ENCODE peak calls at places on chromosomes 16 and 17, in seven cellular contexts. One of them, this sample, is unnamed.
A peak's percentile ranks its signal among the peaks of the same experiment; 100 is the strongest.

GRCh38 chr17:54085934-54086333 is 263.2 kb downstream of the KIF2B start:
- DNase-seq in heart left ventricle: no peak
- DNase-seq in MM.1S: no peak
- DNase-seq in sigmoid colon: no peak
- DNase-seq in endothelial cell of umbilical vein: no peak
- DNase-seq in hepatocyte: peak; percentile 71
- DNase-seq in CD8-positive, alpha-beta T cell: no peak
- DNase-seq in this sample: peak; percentile 33

GRCh38 chr17:36504156-36504545 is 17.7 kb downstream of the ZNHIT3 start:
- DNase-seq in hepatocyte: no peak
- DNase-seq in CD8-positive, alpha-beta T cell: no peak
- DNase-seq in endothelial cell of umbilical vein: no peak
- DNase-seq in MM.1S: no peak
- DNase-seq in heart left ventricle: no peak
- DNase-seq in sigmoid colon: no peak
- DNase-seq in this sample: no peak

GRCh38 chr17:58232707-58233156 is 5.7 kb upstream of the LPO start:
- DNase-seq in sigmoid colon: no peak
- DNase-seq in CD8-positive, alpha-beta T cell: no peak
- DNase-seq in heart left ventricle: no peak
- DNase-seq in endothelial cell of umbilical vein: no peak
- DNase-seq in MM.1S: peak; percentile 65
- DNase-seq in hepatocyte: no peak
- DNase-seq in this sample: no peak

GRCh38 chr16:48558269-48558915 is 51.6 kb downstream of the N4BP1 start:
- DNase-seq in heart left ventricle: no peak
- DNase-seq in hepatocyte: no peak
- DNase-seq in endothelial cell of umbilical vein: peak; percentile 25
- DNase-seq in CD8-positive, alpha-beta T cell: no peak
- DNase-seq in MM.1S: no peak
- DNase-seq in sigmoid colon: no peak
- DNase-seq in this sample: no peak

GRCh38 chr16:1678500-1679098 is 520 bp downstream of the JPT2 start:
- DNase-seq in heart left ventricle: peak; percentile 51
- DNase-seq in MM.1S: no peak
- DNase-seq in sigmoid colon: no peak
- DNase-seq in endothelial cell of umbilical vein: peak; percentile 36
- DNase-seq in CD8-positive, alpha-beta T cell: no peak
- DNase-seq in hepatocyte: peak; percentile 75
- DNase-seq in this sample: peak; percentile 27

GRCh38 chr17:38476549-38476948 is 48.3 kb downstream of the ARHGAP23 start:
- DNase-seq in sigmoid colon: no peak
- DNase-seq in heart left ventricle: no peak
- DNase-seq in MM.1S: no peak
- DNase-seq in CD8-positive, alpha-beta T cell: no peak
- DNase-seq in endothelial cell of umbilical vein: no peak
- DNase-seq in hepatocyte: no peak
- DNase-seq in this sample: no peak

GRCh38 chr17:4206945-4207344 is 56.8 kb downstream of the ANKFY1 start:
- DNase-seq in hepatocyte: no peak
- DNase-seq in MM.1S: peak; percentile 51
- DNase-seq in CD8-positive, alpha-beta T cell: no peak
- DNase-seq in sigmoid colon: no peak
- DNase-seq in endothelial cell of umbilical vein: no peak
- DNase-seq in heart left ventricle: no peak
- DNase-seq in this sample: no peak

GRCh38 chr17:3808701-3809100 is 7.7 kb upstream of the ITGAE start:
- DNase-seq in heart left ventricle: no peak
- DNase-seq in endothelial cell of umbilical vein: no peak
- DNase-seq in sigmoid colon: no peak
- DNase-seq in hepatocyte: no peak
- DNase-seq in MM.1S: no peak
- DNase-seq in CD8-positive, alpha-beta T cell: no peak
- DNase-seq in this sample: no peak

GRCh38 chr16:609316-609715 is 19.4 kb downstream of the RAB40C start:
- DNase-seq in sigmoid colon: no peak
- DNase-seq in endothelial cell of umbilical vein: no peak
- DNase-seq in heart left ventricle: no peak
- DNase-seq in hepatocyte: no peak
- DNase-seq in CD8-positive, alpha-beta T cell: no peak
- DNase-seq in MM.1S: no peak
- DNase-seq in this sample: no peak

GRCh38 chr17:81189016-81189415 is 23.0 kb upstream of the AATK start:
- DNase-seq in heart left ventricle: no peak
- DNase-seq in sigmoid colon: no peak
- DNase-seq in endothelial cell of umbilical vein: no peak
- DNase-seq in CD8-positive, alpha-beta T cell: no peak
- DNase-seq in hepatocyte: no peak
- DNase-seq in MM.1S: no peak
- DNase-seq in this sample: no peak

GRCh38 chr16:2682209-2683021 is at the start of gene KCTD5:
- DNase-seq in hepatocyte: peak; percentile 98
- DNase-seq in sigmoid colon: peak; percentile 98
- DNase-seq in CD8-positive, alpha-beta T cell: peak; percentile 91
- DNase-seq in heart left ventricle: peak; percentile 97
- DNase-seq in MM.1S: peak; percentile 96
- DNase-seq in endothelial cell of umbilical vein: peak; percentile 94
- DNase-seq in this sample: peak; percentile 94

GRCh38 chr17:64457156-64457555 is 8.2 kb downstream of the MILR1 start:
- DNase-seq in endothelial cell of umbilical vein: no peak
- DNase-seq in sigmoid colon: no peak
- DNase-seq in CD8-positive, alpha-beta T cell: no peak
- DNase-seq in hepatocyte: no peak
- DNase-seq in MM.1S: no peak
- DNase-seq in heart left ventricle: no peak
- DNase-seq in this sample: no peak

GRCh38 chr17:80992948-80993624 is 1.4 kb downstream of the CHMP6 start:
- DNase-seq in endothelial cell of umbilical vein: no peak
- DNase-seq in heart left ventricle: peak; percentile 24
- DNase-seq in CD8-positive, alpha-beta T cell: no peak
- DNase-seq in hepatocyte: peak; percentile 4
- DNase-seq in sigmoid colon: no peak
- DNase-seq in MM.1S: no peak
- DNase-seq in this sample: no peak

GRCh38 chr17:39679521-39680192 is 8.2 kb downstream of the PGAP3 start:
- DNase-seq in hepatocyte: no peak
- DNase-seq in sigmoid colon: no peak
- DNase-seq in CD8-positive, alpha-beta T cell: no peak
- DNase-seq in heart left ventricle: peak; percentile 76
- DNase-seq in MM.1S: no peak
- DNase-seq in endothelial cell of umbilical vein: no peak
- DNase-seq in this sample: no peak

GRCh38 chr17:45162022-45162687 is 480 bp downstream of the HEXIM2 start:
- DNase-seq in endothelial cell of umbilical vein: no peak
- DNase-seq in sigmoid colon: peak; percentile 73
- DNase-seq in MM.1S: no peak
- DNase-seq in hepatocyte: no peak
- DNase-seq in heart left ventricle: no peak
- DNase-seq in CD8-positive, alpha-beta T cell: no peak
- DNase-seq in this sample: no peak

GRCh38 chr17:45161288-45162021 is at the start of gene HEXIM2:
- DNase-seq in MM.1S: peak; percentile 100
- DNase-seq in endothelial cell of umbilical vein: peak; percentile 100
- DNase-seq in heart left ventricle: peak; percentile 99
- DNase-seq in CD8-positive, alpha-beta T cell: peak; percentile 98
- DNase-seq in hepatocyte: peak; percentile 99
- DNase-seq in sigmoid colon: peak; percentile 99
- DNase-seq in this sample: peak; percentile 100

GRCh38 chr17:45156242-45156641 is 5.4 kb upstream of the HEXIM2 start:
- DNase-seq in heart left ventricle: no peak
- DNase-seq in sigmoid colon: no peak
- DNase-seq in hepatocyte: no peak
- DNase-seq in endothelial cell of umbilical vein: no peak
- DNase-seq in MM.1S: no peak
- DNase-seq in CD8-positive, alpha-beta T cell: no peak
- DNase-seq in this sample: no peak

GRCh38 chr17:45164734-45165269 is 3.1 kb downstream of the HEXIM2 start:
- DNase-seq in hepatocyte: no peak
- DNase-seq in CD8-positive, alpha-beta T cell: no peak
- DNase-seq in MM.1S: no peak
- DNase-seq in sigmoid colon: no peak
- DNase-seq in heart left ventricle: no peak
- DNase-seq in endothelial cell of umbilical vein: no peak
- DNase-seq in this sample: no peak

GRCh38 chr17:45160505-45161287 is 979 bp upstream of the HEXIM2 start:
- DNase-seq in sigmoid colon: peak; percentile 85
- DNase-seq in endothelial cell of umbilical vein: peak; percentile 80
- DNase-seq in MM.1S: peak; percentile 62
- DNase-seq in heart left ventricle: peak; percentile 86
- DNase-seq in hepatocyte: peak; percentile 91
- DNase-seq in CD8-positive, alpha-beta T cell: peak; percentile 40
- DNase-seq in this sample: peak; percentile 95
- H3K4me1 ChIP-seq in sigmoid colon: no peaks in the 10 kb centered on the region
- H3K4me1 ChIP-seq in endothelial cell of umbilical vein: peaks cover 28% of the 10 kb centered on the region
- H3K4me1 ChIP-seq in MM.1S: peaks cover 9% of the 10 kb centered on the region
- H3K4me1 ChIP-seq in heart left ventricle: peaks cover 27% of the 10 kb centered on the region
- H3K4me1 ChIP-seq in hepatocyte: peaks cover 29% of the 10 kb centered on the region
- H3K4me1 ChIP-seq in CD8-positive, alpha-beta T cell: peaks cover 34% of the 10 kb centered on the region
- H3K4me1 ChIP-seq in this sample: peaks cover 50% of the 10 kb centered on the region

GRCh38 chr16:8925455-8925854 is 38.3 kb downstream of the USP7 start:
- DNase-seq in MM.1S: no peak
- DNase-seq in CD8-positive, alpha-beta T cell: no peak
- DNase-seq in sigmoid colon: no peak
- DNase-seq in endothelial cell of umbilical vein: no peak
- DNase-seq in hepatocyte: no peak
- DNase-seq in heart left ventricle: no peak
- DNase-seq in this sample: no peak
- H3K36me3 ChIP-seq in MM.1S: peaks cover 33% of the 10 kb centered on the region
- H3K36me3 ChIP-seq in CD8-positive, alpha-beta T cell: peaks cover 49% of the 10 kb centered on the region
- H3K36me3 ChIP-seq in sigmoid colon: no peaks in the 10 kb centered on the region
- H3K36me3 ChIP-seq in endothelial cell of umbilical vein: peaks cover 9% of the 10 kb centered on the region
- H3K36me3 ChIP-seq in hepatocyte: no peaks in the 10 kb centered on the region
- H3K36me3 ChIP-seq in heart left ventricle: peaks cover 67% of the 10 kb centered on the region
- H3K36me3 ChIP-seq in this sample: peaks cover 3% of the 10 kb centered on the region

GRCh38 chr16:85126383-85126730 is 14.1 kb upstream of the CIBAR2 start:
- DNase-seq in sigmoid colon: no peak
- DNase-seq in hepatocyte: no peak
- DNase-seq in CD8-positive, alpha-beta T cell: no peak
- DNase-seq in heart left ventricle: no peak
- DNase-seq in endothelial cell of umbilical vein: no peak
- DNase-seq in MM.1S: no peak
- DNase-seq in this sample: no peak

GRCh38 chr16:85125570-85126382 is 13.5 kb upstream of the CIBAR2 start:
- DNase-seq in CD8-positive, alpha-beta T cell: no peak
- DNase-seq in sigmoid colon: no peak
- DNase-seq in heart left ventricle: peak; percentile 82
- DNase-seq in MM.1S: no peak
- DNase-seq in hepatocyte: no peak
- DNase-seq in endothelial cell of umbilical vein: no peak
- DNase-seq in this sample: no peak

GRCh38 chr16:85124636-85125346 is 12.5 kb upstream of the CIBAR2 start:
- DNase-seq in hepatocyte: no peak
- DNase-seq in MM.1S: no peak
- DNase-seq in endothelial cell of umbilical vein: no peak
- DNase-seq in CD8-positive, alpha-beta T cell: no peak
- DNase-seq in sigmoid colon: no peak
- DNase-seq in heart left ventricle: no peak
- DNase-seq in this sample: no peak

GRCh38 chr16:85128079-85128837 is 16.0 kb upstream of the CIBAR2 start:
- DNase-seq in endothelial cell of umbilical vein: no peak
- DNase-seq in heart left ventricle: no peak
- DNase-seq in MM.1S: no peak
- DNase-seq in sigmoid colon: no peak
- DNase-seq in CD8-positive, alpha-beta T cell: no peak
- DNase-seq in hepatocyte: no peak
- DNase-seq in this sample: no peak

DNA sequence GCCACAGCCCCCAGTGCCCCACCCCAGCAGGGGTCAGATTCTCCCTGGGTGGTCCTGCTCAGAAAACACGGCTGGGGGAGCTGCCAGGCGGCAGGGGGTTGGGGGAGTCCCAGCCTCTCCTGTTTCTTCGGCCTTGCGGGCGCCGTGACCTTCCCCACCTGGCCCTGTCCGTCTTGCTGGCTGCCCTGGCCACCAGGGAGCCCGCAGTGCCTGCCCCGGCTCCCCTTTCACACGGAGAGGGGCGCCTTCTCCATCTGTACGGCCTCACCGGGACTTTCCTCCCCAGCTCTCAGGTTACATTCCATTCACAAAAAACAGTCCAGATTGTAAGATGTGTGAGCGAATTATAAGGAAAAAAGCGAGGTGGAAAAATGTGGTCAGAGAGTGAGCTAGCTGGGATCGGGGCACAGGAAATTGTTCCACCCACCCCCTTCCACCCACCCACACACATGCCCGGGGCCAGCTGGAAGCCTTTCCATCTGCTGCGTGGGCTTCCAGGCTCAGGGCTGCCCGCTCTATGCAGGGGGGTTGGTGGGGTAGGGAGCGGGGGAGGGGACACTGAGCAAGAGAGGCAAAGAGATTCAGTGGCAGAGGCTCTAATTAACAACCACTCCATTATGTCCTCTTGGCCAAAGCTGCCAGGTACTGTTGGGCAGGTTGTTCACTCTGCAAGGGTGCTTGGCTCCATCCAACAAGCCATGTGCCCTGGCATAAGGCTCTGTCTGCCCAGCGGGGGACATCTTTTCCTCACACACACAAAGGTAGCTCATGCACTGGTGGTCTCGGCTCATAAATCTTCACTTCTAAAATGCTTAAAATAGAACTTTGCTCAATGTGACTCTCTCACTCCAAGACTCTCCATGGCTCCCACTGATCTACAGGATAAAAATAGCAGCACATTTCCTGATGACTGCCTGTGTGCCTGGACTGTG is 14.7 kb upstream of the CIBAR2 start:
- DNase-seq in endothelial cell of umbilical vein: peak; percentile 88
- DNase-seq in heart left ventricle: no peak
- DNase-seq in CD8-positive, alpha-beta T cell: no peak
- DNase-seq in sigmoid colon: no peak
- DNase-seq in hepatocyte: peak; percentile 73
- DNase-seq in MM.1S: no peak
- DNase-seq in this sample: no peak
- H3K4me1 ChIP-seq in endothelial cell of umbilical vein: peaks cover 28% of the 10 kb centered on the region
- H3K4me1 ChIP-seq in heart left ventricle: peaks cover 37% of the 10 kb centered on the region
- H3K4me1 ChIP-seq in CD8-positive, alpha-beta T cell: no peaks in the 10 kb centered on the region
- H3K4me1 ChIP-seq in sigmoid colon: no peaks in the 10 kb centered on the region
- H3K4me1 ChIP-seq in hepatocyte: peaks cover 36% of the 10 kb centered on the region
- H3K4me1 ChIP-seq in MM.1S: no peaks in the 10 kb centered on the region
- H3K4me1 ChIP-seq in this sample: peaks cover 8% of the 10 kb centered on the region

DNA sequence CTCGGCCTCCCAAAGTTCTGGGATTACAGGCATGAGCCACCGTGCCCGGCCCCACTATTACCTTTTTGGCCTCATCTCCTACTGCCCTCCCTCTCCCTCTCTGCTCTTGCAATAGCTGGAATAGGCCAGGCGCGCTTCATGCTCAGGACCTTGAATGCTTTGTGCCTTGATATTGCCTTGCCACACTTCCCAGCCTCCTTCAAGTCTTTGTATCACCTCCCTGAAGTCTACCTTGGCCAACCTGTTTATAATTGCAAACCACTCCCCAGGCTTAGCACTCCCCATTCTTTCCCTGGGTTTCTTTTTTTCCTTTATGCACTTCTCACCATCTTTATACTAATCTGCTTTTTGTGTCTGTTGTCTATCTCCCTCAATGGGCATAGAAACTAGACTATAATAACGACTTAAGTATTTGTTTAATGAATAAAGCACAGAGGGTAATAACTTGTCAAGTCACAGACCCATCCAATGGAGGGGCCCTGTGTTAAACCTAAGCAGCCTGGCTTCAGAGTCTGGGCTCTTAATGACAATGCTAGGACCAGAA is 6.6 kb downstream of the OGFOD1 start:
- DNase-seq in sigmoid colon: no peak
- DNase-seq in heart left ventricle: no peak
- DNase-seq in MM.1S: no peak
- DNase-seq in endothelial cell of umbilical vein: no peak
- DNase-seq in hepatocyte: no peak
- DNase-seq in CD8-positive, alpha-beta T cell: no peak
- DNase-seq in this sample: no peak
- H3K36me3 ChIP-seq in sigmoid colon: peaks cover 6% of the 10 kb centered on the region
- H3K36me3 ChIP-seq in heart left ventricle: peaks cover 98% of the 10 kb centered on the region
- H3K36me3 ChIP-seq in MM.1S: peaks cover 6% of the 10 kb centered on the region
- H3K36me3 ChIP-seq in endothelial cell of umbilical vein: peaks cover 39% of the 10 kb centered on the region
- H3K36me3 ChIP-seq in hepatocyte: no peaks in the 10 kb centered on the region
- H3K36me3 ChIP-seq in CD8-positive, alpha-beta T cell: peaks cover 19% of the 10 kb centered on the region
- H3K36me3 ChIP-seq in this sample: no peaks in the 10 kb centered on the region